ENCODE peak calls at places on chromosomes 1 and 21, in five cellular contexts. L is astrocyte of the cerebellum, E is gastrocnemius medialis, P is HFF-Myc, S is HCT116. M is an unnamed sample.

GRCh38 chr1:222794656-222795474 is 20.0 kb upstream of the DISP1 start:
- DNase-seq in L (no peak), E (no peak), P (no peak), S (no peak), M (no peak)

GRCh38 chr21:32020551-32020950 is 147.7 kb downstream of the HUNK start:
- DNase-seq in L (no peak), E (no peak), P (no peak), S (no peak), M (peak)

GRCh38 chr21:26441081-26441610 is 131.9 kb downstream of the CYYR1 start:
- DNase-seq in L (no peak), E (no peak), P (peak), S (no peak), M (peak)

GRCh38 chr1:65001238-65001792 is 35.0 kb upstream of the JAK1 start:
- DNase-seq in L (no peak), E (peak), P (no peak), S (no peak), M (no peak)

GRCh38 chr21:36478941-36479340 is 981 bp downstream of the CLDN14 start:
- DNase-seq in L (no peak), E (no peak), P (no peak), S (no peak), M (peak)

GRCh38 chr1:6181347-6181770 is 1.2 kb upstream of the CHD5 start:
- DNase-seq in L (no peak), E (no peak), P (no peak), S (no peak), M (no peak)

GRCh38 chr1:70360321-70360720 is 5.8 kb upstream of the ANKRD13C start:
- DNase-seq in L (no peak), E (no peak), P (no peak), S (no peak), M (no peak)

GRCh38 chr1:167186771-167187170 is 33.9 kb upstream of the POU2F1 start:
- DNase-seq in L (no peak), E (no peak), P (no peak), S (no peak), M (peak)

GRCh38 chr1:201346337-201346939 is 31.0 kb downstream of the TNNT2 start:
- DNase-seq in L (peak), E (no peak), P (no peak), S (peak), M (peak)

GRCh38 chr1:246632584-246633168 is 66.4 kb downstream of the CNST start:
- DNase-seq in L (peak), E (no peak), P (peak), S (no peak), M (no peak)

GRCh38 chr1:202762019-202762418 is 46.2 kb downstream of the KDM5B start:
- DNase-seq in L (no peak), E (no peak), P (no peak), S (no peak), M (no peak)

GRCh38 chr1:155319536-155319935 is 1.2 kb upstream of the RUSC1 start:
- DNase-seq in L (no peak), E (no peak), P (no peak), S (no peak), M (no peak)

GRCh38 chr1:52266507-52266906 is 99.5 kb downstream of the CC2D1B start:
- DNase-seq in L (no peak), E (no peak), P (no peak), S (no peak), M (no peak)

GRCh38 chr1:10046356-10047085 is 13.8 kb downstream of the UBE4B start:
- DNase-seq in L (no peak), E (peak), P (no peak), S (no peak), M (no peak)

GRCh38 chr1:226676381-226676780 is 62.7 kb downstream of the ITPKB start:
- DNase-seq in L (no peak), E (no peak), P (no peak), S (no peak), M (no peak)

GRCh38 chr1:189775343-189775742 is 702.3 kb downstream of the BRINP3 start:
- DNase-seq in L (peak), E (no peak), P (no peak), S (no peak), M (no peak)

GRCh38 chr1:9404541-9404940 is 111.8 kb downstream of the SPSB1 start:
- DNase-seq in L (no peak), E (no peak), P (no peak), S (no peak), M (peak)

GRCh38 chr1:159973350-159973940 is 19.4 kb upstream of the SLAMF9 start:
- DNase-seq in L (no peak), E (no peak), P (no peak), S (no peak), M (peak)

GRCh38 chr1:111813440-111814304 is 58.0 kb downstream of the DDX20 start:
- DNase-seq in L (no peak), E (no peak), P (no peak), S (no peak), M (peak)
- TF ChIP-seq CTCF in L (no peak), E (no peak), P (no peak), S (peak), M (peak)

GRCh38 chr1:185338719-185339622 is 21.9 kb upstream of the IVNS1ABP start:
- DNase-seq in L (peak), E (no peak), P (no peak), S (no peak), M (no peak)
- H3K4me3 ChIP-seq in L (no peak), E (no peak), P (no peak), S (no peak), M (no peak)

GRCh38 chr1:15324867-15325335 is 77.9 kb downstream of the FHAD1 start:
- DNase-seq in L (no peak), E (no peak), P (no peak), S (no peak), M (no peak)
- TF ChIP-seq CTCF in L (no peak), E (no peak), P (no peak), S (no peak), M (no peak)

GRCh38 chr1:29120955-29121485 is 2.7 kb downstream of the TMEM200B start:
- DNase-seq in L (no peak), E (no peak), P (no peak), S (peak), M (peak)
- H3K4me3 ChIP-seq in L (peak), E (no peak), P (no peak), S (peak), M (no peak)

DNA sequence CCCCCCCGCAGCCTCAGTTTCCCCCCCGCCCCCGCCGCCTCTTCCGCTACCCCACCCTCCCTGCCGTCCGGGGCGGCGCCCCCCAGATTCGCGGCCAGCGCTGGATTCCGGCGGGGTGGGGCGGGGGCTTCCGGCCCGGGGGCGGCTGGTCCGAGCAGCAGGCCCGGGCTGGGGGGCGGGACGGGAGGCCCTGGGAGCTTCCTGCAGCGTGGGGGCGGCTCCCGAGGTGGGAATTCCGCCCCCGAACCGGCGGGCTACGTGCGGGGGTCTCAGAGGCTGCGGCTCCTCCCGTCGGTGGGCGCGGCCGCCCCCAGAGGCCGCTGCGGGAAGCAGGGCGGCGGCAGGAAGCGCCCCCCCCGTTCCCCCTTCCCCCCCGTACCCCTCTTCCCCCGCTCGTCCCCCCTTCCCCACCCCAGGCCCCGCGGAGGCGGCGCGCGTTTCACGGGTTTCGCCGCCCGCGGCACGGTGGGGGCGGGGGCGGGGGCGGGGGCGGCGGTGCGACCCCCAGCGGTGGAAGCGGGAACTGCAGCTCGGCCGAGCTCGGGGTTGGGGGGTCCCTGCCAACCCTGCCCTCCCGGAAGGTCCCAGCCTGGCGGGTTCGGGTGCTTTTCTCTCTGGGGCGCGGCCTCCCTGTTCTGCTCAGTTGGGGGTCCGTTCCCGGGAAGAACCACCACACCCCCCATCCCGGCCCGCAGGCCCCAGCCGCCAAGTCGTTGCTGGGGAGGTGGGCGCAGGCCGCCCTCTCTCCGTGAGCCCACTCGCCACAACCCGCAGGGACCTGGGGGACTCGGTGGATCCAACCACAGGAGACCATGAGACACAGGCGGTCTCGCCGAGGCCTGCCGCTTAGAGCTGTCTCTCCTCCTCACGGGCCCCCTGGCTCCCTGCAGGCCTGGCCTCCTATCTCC is 76.3 kb downstream of the MORN1 start:
- DNase-seq in L (no peak), E (no peak), P (no peak), S (no peak), M (peak)
- TF ChIP-seq CTCF in L (peak), E (peak), P (peak), S (peak), M (peak)

DNA sequence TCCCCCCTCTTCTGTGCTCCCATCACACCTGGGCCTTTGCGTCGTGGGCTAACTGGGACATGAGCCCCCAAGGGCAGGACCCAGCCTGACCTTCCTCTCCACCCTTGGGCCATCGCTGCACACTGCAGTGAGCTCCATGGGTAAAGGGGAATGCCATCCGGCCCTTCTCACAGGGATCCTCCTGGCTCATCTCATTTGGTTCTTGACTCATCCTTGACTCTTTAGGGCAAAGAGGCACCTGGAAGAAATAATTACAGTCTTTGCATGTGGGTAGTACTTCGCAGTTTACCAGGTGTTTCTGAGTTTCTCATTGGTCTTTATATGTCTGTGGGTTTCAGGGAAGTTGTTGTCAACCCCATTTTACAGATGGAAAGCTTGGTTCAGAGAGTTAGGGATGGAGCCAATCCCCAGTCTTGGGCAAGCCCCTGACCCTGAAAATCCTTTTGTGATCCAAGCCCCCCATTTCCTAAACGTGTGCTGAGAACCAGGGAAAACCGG is 59.3 kb upstream of the ID3 start:
- DNase-seq in L (no peak), E (no peak), P (no peak), S (no peak), M (no peak)
- H3K4me3 ChIP-seq in L (no peak), E (no peak), P (no peak), S (no peak), M (no peak)

GRCh38 chr1:14606632-14607031 is 8.1 kb downstream of the KAZN start:
- DNase-seq in L (no peak), E (no peak), P (no peak), S (no peak), M (no peak)

GRCh38 chr1:14605945-14606344 is 7.5 kb downstream of the KAZN start:
- DNase-seq in L (no peak), E (no peak), P (no peak), S (no peak), M (no peak)

GRCh38 chr1:14607295-14607694 is 8.8 kb downstream of the KAZN start:
- DNase-seq in L (no peak), E (no peak), P (no peak), S (no peak), M (no peak)

GRCh38 chr1:14611792-14612191 is 13.3 kb downstream of the KAZN start:
- DNase-seq in L (no peak), E (no peak), P (no peak), S (no peak), M (no peak)

GRCh38 chr1:14608308-14608707 is 9.8 kb downstream of the KAZN start:
- DNase-seq in L (no peak), E (no peak), P (no peak), S (no peak), M (no peak)
- TF ChIP-seq CTCF in L (peak), E (no peak), P (no peak), S (peak), M (no peak)

GRCh38 chr1:42784547-42784945 is 245 bp upstream of the TMEM269 start:
- DNase-seq in L (no peak), E (no peak), P (no peak), S (no peak), M (no peak)
- H3K4me3 ChIP-seq in L (peak), E (no peak), P (no peak), S (no peak), M (no peak)

M was measured in WERI-Rb-1.